ENCODE peak calls at places on chromosomes 11 and 22, in four cellular contexts. X, J, S and P are unnamed samples.
A peak's percentile ranks its signal among the peaks of the same experiment; 100 is the strongest.

GRCh38 chr11:601573-602245 is 14.0 kb downstream of the IRF7 start:
- DNase-seq in X (no peak), J (no peak), S (no peak), P (no peak)

GRCh38 chr22:33401291-33401690 is 343.1 kb upstream of the SYN3 start:
- DNase-seq in X (peak; percentile 75), J (no peak), S (no peak), P (no peak)

GRCh38 chr11:74147199-74147929 is 23.4 kb downstream of the C2CD3 start:
- DNase-seq in X (peak; percentile 28), J (no peak), S (no peak), P (no peak)

GRCh38 chr11:32497951-32498350 is 62.6 kb upstream of the WT1 start:
- DNase-seq in X (no peak), J (no peak), S (no peak), P (no peak)

GRCh38 chr11:20161230-20161918 is 1.1 kb upstream of the DBX1 start:
- DNase-seq in X (no peak), J (no peak), S (no peak), P (no peak)

GRCh38 chr11:32172771-32173170 is 81.9 kb downstream of the RCN1 start:
- DNase-seq in X (peak; percentile 4), J (no peak), S (no peak), P (no peak)

GRCh38 chr11:119370486-119371046 is 10.9 kb downstream of the USP2 start:
- DNase-seq in X (no peak), J (no peak), S (no peak), P (no peak)

GRCh38 chr11:26710489-26710888 is 11.4 kb downstream of the SLC5A12 start:
- DNase-seq in X (no peak), J (no peak), S (no peak), P (no peak)

GRCh38 chr11:134349802-134350355 is 18.1 kb downstream of the GLB1L2 start:
- DNase-seq in X (no peak), J (no peak), S (no peak), P (no peak)

GRCh38 chr11:13120691-13121090 is 111.6 kb downstream of the RASSF10 start:
- DNase-seq in X (peak; percentile 86), J (no peak), S (no peak), P (no peak)

GRCh38 chr11:47144541-47144940 is 32.1 kb downstream of the ARFGAP2 start:
- DNase-seq in X (no peak), J (no peak), S (no peak), P (no peak)

GRCh38 chr11:32870676-32871075 is 21.9 kb upstream of the QSER1 start:
- DNase-seq in X (no peak), J (peak; percentile 25), S (no peak), P (peak; percentile 40)

GRCh38 chr11:66718320-66718971 is 10.6 kb downstream of the SPTBN2 start:
- DNase-seq in X (no peak), J (no peak), S (no peak), P (no peak)

GRCh38 chr11:15327786-15328231 is 213.1 kb downstream of the INSC start:
- DNase-seq in X (peak; percentile 51), J (peak; percentile 61), S (no peak), P (peak; percentile 6)

GRCh38 chr11:128627666-128628342 is 40.4 kb upstream of the ETS1 start:
- DNase-seq in X (no peak), J (no peak), S (no peak), P (no peak)

GRCh38 chr11:104105155-104105554 is 58.8 kb downstream of the PDGFD start:
- DNase-seq in X (peak; percentile 37), J (no peak), S (no peak), P (no peak)

GRCh38 chr11:116192509-116193206 is 580.1 kb downstream of the BUD13 start:
- DNase-seq in X (no peak), J (no peak), S (no peak), P (no peak)

DNA sequence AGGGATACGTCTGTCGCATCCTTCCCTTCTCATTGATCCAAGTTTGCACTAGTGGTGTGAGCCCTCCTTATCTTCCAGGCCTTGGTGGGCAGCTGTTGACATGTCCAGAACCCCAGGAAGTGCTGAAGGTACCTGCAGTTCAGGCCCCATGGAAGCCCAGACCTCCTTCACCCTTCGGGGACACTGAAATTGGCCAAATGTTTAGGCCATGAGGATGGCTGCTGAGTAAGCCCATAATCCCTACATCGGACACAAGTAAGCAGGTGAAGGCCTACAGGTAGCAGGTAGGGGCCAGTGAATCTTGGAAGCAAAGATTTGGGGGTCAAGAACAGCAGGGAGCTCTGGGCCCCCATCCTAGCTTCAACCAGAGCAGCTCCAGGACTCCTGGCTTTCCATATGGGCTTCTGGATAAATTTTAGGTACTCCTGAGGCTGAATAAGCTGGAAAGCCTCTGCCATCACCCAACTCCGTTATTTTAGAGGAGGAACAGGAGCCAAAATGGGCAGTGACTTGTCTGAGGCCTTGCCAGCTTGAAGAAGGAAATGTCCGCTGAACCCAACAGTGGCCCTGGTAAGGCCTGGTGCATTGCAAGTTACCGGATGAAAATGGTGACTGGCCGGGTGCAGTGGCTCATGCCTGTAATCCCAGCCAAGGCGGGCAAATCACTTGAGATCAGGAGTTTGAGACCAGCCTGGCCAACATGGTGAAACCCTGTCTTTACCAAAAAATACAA is 45.2 kb downstream of the MORC2 start:
- DNase-seq in X (no peak), J (no peak), S (no peak), P (no peak)
- TF ChIP-seq ELK1 in X (no peak), J (no peak), S (no peak), P (no peak)

DNA sequence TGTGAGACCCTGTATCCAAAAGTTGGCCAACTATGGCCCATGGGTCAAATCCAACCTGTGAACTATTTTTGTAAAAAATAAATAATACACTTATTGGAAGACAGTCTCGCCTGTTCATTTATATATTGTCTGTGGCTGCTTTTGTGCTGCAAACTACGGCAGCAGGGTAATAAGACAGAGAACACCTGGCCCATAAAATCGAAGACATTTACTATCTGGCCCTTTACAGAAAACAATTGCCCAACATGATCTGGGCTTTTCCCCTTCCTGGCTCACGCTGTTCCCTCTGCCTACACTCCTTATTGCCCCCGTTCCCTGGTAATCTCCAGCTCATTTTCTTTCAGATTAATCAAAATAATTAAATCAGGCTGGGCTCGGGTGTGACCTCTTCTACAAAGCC is 5.6 kb downstream of the PLAAT2 start:
- DNase-seq in X (no peak), J (no peak), S (no peak), P (no peak)
- TF ChIP-seq ELK1 in X (no peak), J (no peak), S (no peak), P (no peak)

GRCh38 chr11:80034801-80035200 is 594.0 kb upstream of the TENM4 start:
- DNase-seq in X (no peak), J (no peak), S (no peak), P (no peak)
- TF ChIP-seq ELK1 in X (no peak), J (no peak), S (no peak), P (no peak)

GRCh38 chr11:31089117-31089516 is 280.4 kb downstream of the DCDC1 start:
- DNase-seq in X (no peak), J (no peak), S (no peak), P (no peak)
- TF ChIP-seq ELK1 in X (no peak), J (no peak), S (no peak), P (no peak)

GRCh38 chr22:41382098-41382578 is 396 bp downstream of the TEF start:
- DNase-seq in X (no peak), J (peak; percentile 84), S (no peak), P (peak; percentile 53)
- TF ChIP-seq ELK1 in X (no peak), J (no peak), S (no peak), P (no peak)

DNA sequence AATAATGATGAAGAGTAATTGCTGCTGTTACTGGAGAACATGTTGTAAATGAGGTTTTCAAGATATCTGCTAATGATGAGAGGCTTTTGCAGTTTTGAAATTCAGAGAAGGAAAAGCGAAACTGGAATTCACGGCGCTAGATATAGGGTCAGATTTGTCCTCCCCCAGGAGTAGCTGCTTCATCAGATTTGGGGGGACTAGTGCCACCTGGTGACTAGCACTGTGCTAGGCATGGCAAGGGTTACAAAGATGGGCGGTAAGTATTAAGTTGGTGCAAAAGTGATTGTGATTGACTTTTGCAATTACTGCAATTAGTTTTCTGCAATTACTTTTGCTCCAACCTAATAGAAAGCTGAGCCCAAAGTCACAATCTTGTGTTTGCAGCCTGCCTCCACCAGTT is 879.9 kb upstream of the TENM4 start:
- DNase-seq in X (no peak), J (no peak), S (no peak), P (no peak)
- TF ChIP-seq ELK1 in X (no peak), J (no peak), S (no peak), P (no peak)

GRCh38 chr11:2376751-2377451 is at the start of gene CD81:
- DNase-seq in X (peak; percentile 33), J (peak; percentile 86), S (no peak), P (peak; percentile 41)

GRCh38 chr11:2380396-2380795 is 3.3 kb downstream of the CD81 start:
- DNase-seq in X (no peak), J (no peak), S (no peak), P (no peak)

GRCh38 chr11:2379471-2380174 is 2.5 kb downstream of the CD81 start:
- DNase-seq in X (no peak), J (no peak), S (no peak), P (no peak)

GRCh38 chr11:2377511-2378443 is 667 bp downstream of the CD81 start:
- DNase-seq in X (peak; percentile 33), J (peak; percentile 81), S (no peak), P (peak; percentile 37)

GRCh38 chr11:2378527-2379210 is 1.6 kb downstream of the CD81 start:
- DNase-seq in X (peak; percentile 69), J (no peak), S (no peak), P (no peak)
- TF ChIP-seq ELK1 in X (no peak), J (no peak), S (no peak), P (no peak)

GRCh38 chr22:17205432-17205831 is 13.8 kb downstream of the ADA2 start:
- DNase-seq in X (no peak), J (no peak), S (no peak), P (no peak)
- TF ChIP-seq ELK1 in X (no peak), J (no peak), S (no peak), P (no peak)

GRCh38 chr11:114092953-114093352 is 33.4 kb downstream of the ZBTB16 start:
- DNase-seq in X (no peak), J (no peak), S (no peak), P (no peak)

GRCh38 chr11:114090976-114091375 is 31.5 kb downstream of the ZBTB16 start:
- DNase-seq in X (no peak), J (no peak), S (no peak), P (no peak)

GRCh38 chr11:114090225-114090624 is 30.7 kb downstream of the ZBTB16 start:
- DNase-seq in X (no peak), J (no peak), S (no peak), P (no peak)

GRCh38 chr11:114092478-114092877 is 33.0 kb downstream of the ZBTB16 start:
- DNase-seq in X (no peak), J (no peak), S (no peak), P (no peak)

GRCh38 chr11:114091791-114092397 is 32.4 kb downstream of the ZBTB16 start:
- DNase-seq in X (no peak), J (no peak), S (no peak), P (no peak)
- TF ChIP-seq ELK1 in X (no peak), J (no peak), S (no peak), P (no peak)